ENCODE peak calls at places on chromosomes 2 and 18, in four cellular contexts. F is HepG2, M is K562, L is GM12878. P is an unnamed sample.

GRCh38 chr2:64934530-64934929 is 54.7 kb upstream of the SLC1A4 start:
- DNase-seq in M (no peak), F (no peak), L (no peak), P (no peak)

GRCh38 chr2:60216452-60216995 is 336.9 kb downstream of the BCL11A start:
- DNase-seq in L (no peak), F (no peak), M (no peak), P (peak)

GRCh38 chr18:57480724-57481123 is 45.5 kb downstream of the ONECUT2 start:
- DNase-seq in F (no peak), M (no peak), L (no peak), P (peak)

GRCh38 chr18:75441921-75442320 is 14.4 kb upstream of the SMIM21 start:
- DNase-seq in F (no peak), L (no peak), M (no peak), P (no peak)

GRCh38 chr2:84865181-84865783 is 15.6 kb downstream of the TRABD2A start:
- DNase-seq in L (no peak), F (no peak), M (no peak), P (no peak)

GRCh38 chr2:151902829-151903228 is 74.6 kb upstream of the ARL5A start:
- DNase-seq in F (no peak), M (no peak), L (no peak), P (no peak)

GRCh38 chr2:158598856-158599517 is 142.2 kb downstream of the PKP4 start:
- DNase-seq in M (no peak), F (no peak), L (no peak), P (no peak)

GRCh38 chr2:188787661-188788044 is 186.5 kb upstream of the COL3A1 start:
- DNase-seq in F (no peak), L (no peak), M (no peak), P (no peak)

GRCh38 chr2:191376981-191377629 is 131.9 kb downstream of the MYO1B start:
- DNase-seq in M (peak), L (peak), F (peak), P (peak)

GRCh38 chr2:163348843-163349395 is 386.9 kb downstream of the FIGN start:
- DNase-seq in M (no peak), L (no peak), F (peak), P (peak)

GRCh38 chr2:9793918-9794717 is 49.2 kb upstream of the TAF1B start:
- DNase-seq in L (no peak), M (no peak), F (no peak), P (no peak)

GRCh38 chr2:14944562-14945346 is 312.2 kb downstream of the LRATD1 start:
- DNase-seq in M (peak), F (peak), L (no peak), P (peak)

GRCh38 chr2:122238006-122238559 is 482.6 kb downstream of the TSN start:
- DNase-seq in F (no peak), L (no peak), M (no peak), P (no peak)

GRCh38 chr18:21741511-21742322 is 1.1 kb downstream of the MIB1 start:
- DNase-seq in M (peak), L (no peak), F (no peak), P (peak)

GRCh38 chr2:104888489-104889245 is 34.8 kb downstream of the POU3F3 start:
- DNase-seq in L (no peak), F (no peak), M (no peak), P (no peak)

GRCh38 chr2:167652401-167652800 is 595.0 kb downstream of the STK39 start:
- DNase-seq in M (no peak), F (no peak), L (no peak), P (no peak)

GRCh38 chr2:71923887-71924533 is 223.7 kb downstream of the CYP26B1 start:
- DNase-seq in M (peak), L (peak), F (peak), P (peak)

GRCh38 chr18:41938445-41938844 is 16.6 kb upstream of the PIK3C3 start:
- DNase-seq in L (no peak), M (peak), F (no peak), P (peak)

GRCh38 chr18:33269223-33269622 is 171.3 kb downstream of the CCDC178 start:
- DNase-seq in F (no peak), L (no peak), M (no peak), P (peak)

GRCh38 chr18:65221736-65222135 is 529.1 kb upstream of the CDH7 start:
- DNase-seq in M (no peak), L (no peak), F (no peak), P (no peak)

GRCh38 chr2:68435605-68436004 is 31.5 kb downstream of the FBXO48 start:
- DNase-seq in F (no peak), L (no peak), M (no peak), P (no peak)

GRCh38 chr2:58055027-58055786 is 8.6 kb downstream of the VRK2 start:
- DNase-seq in L (no peak), M (no peak), F (no peak), P (peak)

GRCh38 chr2:28318023-28318422 is 74.6 kb upstream of the FOSL2 start:
- DNase-seq in M (peak), F (no peak), L (no peak), P (no peak)

GRCh38 chr2:96773922-96774321 is 13.2 kb downstream of the CNNM4 start:
- DNase-seq in L (no peak), M (no peak), F (no peak), P (peak)

GRCh38 chr2:176826356-176826755 is 386.2 kb upstream of the HNRNPA3 start:
- DNase-seq in L (no peak), M (no peak), F (no peak), P (no peak)

GRCh38 chr2:81389203-81389602 is 1084.7 kb upstream of the LRRTM1 start:
- DNase-seq in M (peak), F (no peak), L (no peak), P (no peak)

GRCh38 chr2:218255441-218255840 is 5.4 kb upstream of the GPBAR1 start:
- DNase-seq in L (no peak), F (no peak), M (no peak), P (no peak)

GRCh38 chr2:148524519-148524919 is 120.0 kb upstream of the EPC2 start:
- DNase-seq in L (no peak), F (no peak), M (no peak), P (no peak)

GRCh38 chr2:10471046-10471571 is 23.0 kb upstream of the ODC1 start:
- DNase-seq in F (no peak), L (no peak), M (peak), P (peak)

GRCh38 chr2:113041871-113042270 is 10.8 kb downstream of the IL36B start:
- DNase-seq in M (peak), L (no peak), F (no peak), P (peak)

GRCh38 chr2:113818382-113818951 is 62.0 kb upstream of the SLC35F5 start:
- DNase-seq in F (peak), L (no peak), M (peak), P (peak)

GRCh38 chr2:135657806-135658582 is 83.7 kb upstream of the UBXN4 start:
- DNase-seq in F (no peak), M (no peak), L (peak), P (no peak)

GRCh38 chr2:203905661-203906060 is 30.9 kb upstream of the ICOS start:
- DNase-seq in F (no peak), M (no peak), L (no peak), P (no peak)

GRCh38 chr2:673615-674318 is 3.4 kb downstream of the TMEM18 start:
- DNase-seq in M (no peak), F (no peak), L (no peak), P (no peak)

GRCh38 chr18:26656944-26657536 is 108.7 kb upstream of the KCTD1 start:
- DNase-seq in L (no peak), F (peak), M (no peak), P (peak)

GRCh38 chr2:38626326-38627031 is 23.8 kb upstream of the HNRNPLL start:
- DNase-seq in L (no peak), M (no peak), F (no peak), P (no peak)

GRCh38 chr2:119431155-119431975 is at the start of gene TMEM37:
- DNase-seq in M (peak), L (peak), F (peak), P (peak)

GRCh38 chr2:151374426-151374825 is 17.0 kb downstream of the TNFAIP6 start:
- DNase-seq in L (no peak), M (peak), F (no peak), P (no peak)

DNA sequence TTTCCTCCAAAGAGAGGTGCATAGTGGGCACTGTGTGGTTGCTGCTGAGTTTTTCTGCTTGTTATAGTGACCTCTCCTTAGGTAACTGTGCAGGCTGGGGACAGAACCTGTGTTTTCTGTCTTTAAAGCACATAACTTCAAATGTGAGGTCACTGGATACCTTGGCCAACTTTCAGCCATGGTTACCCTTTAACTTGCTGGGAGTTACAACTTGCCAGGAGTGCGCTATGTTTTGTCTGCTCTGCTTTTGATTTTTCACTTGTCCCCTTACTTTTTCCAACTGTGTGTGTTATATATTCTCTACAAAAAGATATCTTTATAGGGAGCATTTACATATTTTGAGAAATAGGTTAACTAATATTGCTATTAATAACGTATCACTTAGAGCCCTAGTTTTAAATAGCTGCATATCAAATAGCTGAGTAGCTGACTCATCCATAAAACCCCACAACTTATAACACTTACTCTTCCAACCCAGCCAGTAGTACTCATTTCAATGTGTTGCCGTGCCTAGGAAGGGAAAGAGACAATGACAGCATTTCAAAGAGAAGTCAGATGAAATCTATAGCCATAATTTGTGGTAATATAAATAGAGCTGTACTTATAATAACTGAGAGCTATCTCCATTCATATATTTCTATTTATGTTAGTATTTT is 51.6 kb downstream of the DPP4 start:
- DNase-seq in M (no peak), L (no peak), F (peak), P (no peak)
- H3K27ac ChIP-seq in M (no peak), L (no peak), F (no peak), P (no peak)

GRCh38 chr2:53739057-53739456 is 28.5 kb upstream of the CHAC2 start:
- DNase-seq in F (no peak), M (no peak), L (no peak), P (peak)

GRCh38 chr2:53750369-53750768 is 17.2 kb upstream of the CHAC2 start:
- DNase-seq in F (no peak), M (no peak), L (no peak), P (no peak)

GRCh38 chr2:53740170-53740569 is 27.4 kb upstream of the CHAC2 start:
- DNase-seq in M (peak), L (no peak), F (peak), P (peak)

DNA sequence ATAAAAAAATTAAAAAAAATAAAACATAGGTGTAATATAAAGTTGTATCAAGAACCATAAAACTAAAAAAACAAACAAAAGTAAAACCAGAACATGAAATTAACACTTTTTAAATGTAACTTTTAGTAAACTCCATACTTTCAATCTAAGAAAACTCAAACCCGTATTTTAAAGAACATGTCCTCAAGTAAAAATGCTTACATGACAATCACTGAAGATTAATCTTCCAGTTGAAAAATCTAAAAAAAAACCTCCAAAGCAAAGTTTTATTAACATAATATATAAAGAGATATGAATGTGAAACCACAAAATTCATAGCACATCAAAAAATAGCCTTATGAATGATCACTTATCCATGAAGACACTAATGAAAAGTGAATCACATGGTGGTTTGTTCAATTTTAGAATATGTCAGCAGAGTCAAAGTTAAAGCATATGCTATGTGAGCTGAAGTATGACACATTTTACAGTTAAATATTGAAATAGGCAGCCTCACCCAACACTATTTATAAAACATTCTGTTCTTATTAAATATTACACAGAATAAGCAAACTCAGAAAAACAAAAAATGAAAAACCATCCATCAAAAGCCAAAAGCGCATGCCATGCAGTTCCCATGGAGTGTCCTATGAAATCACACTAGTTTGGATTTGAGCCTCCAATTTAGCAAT is 23.1 kb upstream of the CHAC2 start:
- DNase-seq in L (no peak), M (no peak), F (no peak), P (no peak)
- TF ChIP-seq POLR2AphosphoS5 in L (no peak), M (no peak), F (no peak), P (no peak)

GRCh38 chr2:234679151-234679765 is 182.4 kb upstream of the ARL4C start:
- DNase-seq in L (no peak), F (no peak), M (no peak), P (no peak)
- H2AFZ ChIP-seq in L (no peak), F (no peak), M (no peak), P (no peak)

GRCh38 chr2:186195726-186196125 is 290.3 kb upstream of the ZC3H15 start:
- DNase-seq in L (no peak), M (no peak), F (peak), P (no peak)
- H3K27ac ChIP-seq in L (no peak), M (no peak), F (no peak), P (no peak)

GRCh38 chr2:98899041-98899702 is 36.9 kb downstream of the CRACDL start:
- DNase-seq in F (no peak), L (no peak), M (no peak), P (no peak)

GRCh38 chr2:98896944-98897343 is 39.1 kb downstream of the CRACDL start:
- DNase-seq in M (no peak), F (no peak), L (no peak), P (no peak)

GRCh38 chr2:98898423-98898841 is 37.6 kb downstream of the CRACDL start:
- DNase-seq in L (no peak), M (no peak), F (no peak), P (no peak)

GRCh38 chr2:98896416-98896815 is 39.6 kb downstream of the CRACDL start:
- DNase-seq in L (no peak), F (no peak), M (no peak), P (no peak)

DNA sequence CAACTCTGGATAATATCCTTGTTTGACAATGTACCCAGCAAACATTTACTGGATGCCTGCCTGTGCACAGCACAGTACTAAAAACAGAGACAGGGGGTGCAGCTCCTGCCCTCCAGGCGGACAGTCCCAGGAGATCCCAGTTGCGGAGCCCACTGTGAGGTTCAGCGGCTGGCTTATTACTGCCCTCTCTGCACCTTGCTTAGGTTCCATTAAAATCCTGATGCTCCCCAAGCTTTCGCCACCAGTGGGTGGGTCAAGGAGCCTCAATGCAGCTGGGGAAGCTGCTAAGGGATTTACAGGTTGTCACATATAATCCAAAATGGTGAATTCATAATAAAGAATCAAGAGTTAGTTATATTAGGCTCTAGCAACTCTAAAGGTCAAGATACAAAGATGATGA is 38.3 kb downstream of the CRACDL start:
- DNase-seq in L (no peak), M (no peak), F (no peak), P (no peak)
- TF ChIP-seq POLR2AphosphoS5 in L (no peak), M (no peak), F (no peak), P (no peak)

DNA sequence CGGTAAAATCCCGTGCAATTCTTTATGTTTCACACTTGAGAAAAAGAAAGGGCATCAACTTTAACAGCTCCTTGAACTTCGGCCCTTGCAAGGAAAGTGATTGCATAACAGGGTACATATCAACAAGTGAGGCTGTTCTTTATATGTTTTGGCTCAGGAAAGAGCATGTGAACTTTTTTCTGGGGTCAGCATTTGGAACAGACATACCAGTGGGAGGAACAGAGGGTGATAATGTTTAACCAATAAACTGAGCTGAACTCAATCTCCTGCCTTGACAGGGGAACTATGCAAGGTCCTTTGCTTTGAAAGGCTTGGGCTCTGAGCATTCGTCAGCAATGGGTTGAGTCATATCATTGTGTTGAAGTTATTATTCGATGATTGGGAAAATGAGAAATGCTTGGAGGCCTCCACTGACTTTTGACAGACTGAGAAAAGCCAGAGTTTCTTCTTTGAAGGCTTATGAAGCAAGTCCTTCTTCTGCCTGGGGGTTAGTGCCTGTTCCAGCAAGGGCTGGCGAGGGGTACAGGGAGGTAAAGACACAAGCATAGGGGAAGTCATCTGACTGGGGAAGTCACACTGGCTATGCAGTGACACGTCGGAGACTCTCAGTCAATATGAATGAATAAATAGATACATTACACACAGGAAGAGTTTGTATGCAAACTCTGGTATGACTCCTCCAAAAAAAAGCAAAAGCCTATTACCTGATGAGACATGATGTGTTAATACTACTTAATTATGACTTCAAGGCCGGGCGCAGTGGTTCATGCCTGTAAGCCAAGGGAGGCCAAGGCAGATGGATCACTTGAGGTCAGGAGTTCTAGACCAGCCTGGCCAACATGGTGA is 57.2 kb downstream of the CYB5A start:
- DNase-seq in F (peak), L (no peak), M (peak), P (no peak)
- H2AFZ ChIP-seq in F (peak), L (no peak), M (peak), P (no peak)